ENCODE peak calls at places on chromosomes 16 and 17, in four cellular contexts. One of them, this sample, is unnamed.

GRCh38 chr16:16001856-16002255 is 52.4 kb downstream of the ABCC1 start:
- DNase-seq in NCI-H2171: no peak
- DNase-seq in fibroblast of pulmonary artery: no peak
- DNase-seq in M059J: no peak
- DNase-seq in this sample: no peak

GRCh38 chr16:31404353-31405064 is 11.4 kb downstream of the ITGAD start:
- DNase-seq in fibroblast of pulmonary artery: peak
- DNase-seq in M059J: peak
- DNase-seq in NCI-H2171: no peak
- DNase-seq in this sample: peak

GRCh38 chr17:41917192-41917591 is 1.6 kb downstream of the ACLY start:
- DNase-seq in NCI-H2171: no peak
- DNase-seq in M059J: peak
- DNase-seq in fibroblast of pulmonary artery: peak
- DNase-seq in this sample: peak

GRCh38 chr17:77425791-77426641 is 285.2 kb downstream of the SEC14L1 start:
- DNase-seq in M059J: peak
- DNase-seq in fibroblast of pulmonary artery: peak
- DNase-seq in NCI-H2171: no peak
- DNase-seq in this sample: peak

GRCh38 chr16:66220766-66221165 is 145.7 kb upstream of the CDH5 start:
- DNase-seq in fibroblast of pulmonary artery: no peak
- DNase-seq in M059J: no peak
- DNase-seq in NCI-H2171: no peak
- DNase-seq in this sample: no peak

GRCh38 chr17:80485846-80486245 is 9.4 kb upstream of the NPTX1 start:
- DNase-seq in M059J: no peak
- DNase-seq in NCI-H2171: peak
- DNase-seq in fibroblast of pulmonary artery: no peak
- DNase-seq in this sample: no peak

GRCh38 chr17:57938061-57938502 is 17.1 kb downstream of the CUEDC1 start:
- DNase-seq in fibroblast of pulmonary artery: no peak
- DNase-seq in M059J: no peak
- DNase-seq in NCI-H2171: no peak
- DNase-seq in this sample: no peak

GRCh38 chr16:85556456-85557082 is 56.6 kb upstream of the GSE1 start:
- DNase-seq in fibroblast of pulmonary artery: no peak
- DNase-seq in M059J: peak
- DNase-seq in NCI-H2171: peak
- DNase-seq in this sample: peak

GRCh38 chr16:69818811-69819587 is 56.9 kb downstream of the WWP2 start:
- DNase-seq in NCI-H2171: peak
- DNase-seq in fibroblast of pulmonary artery: no peak
- DNase-seq in M059J: no peak
- DNase-seq in this sample: no peak

GRCh38 chr17:70544307-70544706 is 375.0 kb downstream of the KCNJ2 start:
- DNase-seq in M059J: no peak
- DNase-seq in NCI-H2171: no peak
- DNase-seq in fibroblast of pulmonary artery: no peak
- DNase-seq in this sample: no peak

GRCh38 chr16:85465328-85466307 is 147.5 kb upstream of the GSE1 start:
- DNase-seq in NCI-H2171: no peak
- DNase-seq in fibroblast of pulmonary artery: peak
- DNase-seq in M059J: peak
- DNase-seq in this sample: peak

GRCh38 chr17:410674-411401 is 58.2 kb upstream of the RPH3AL start:
- DNase-seq in M059J: peak
- DNase-seq in NCI-H2171: no peak
- DNase-seq in fibroblast of pulmonary artery: peak
- DNase-seq in this sample: no peak

GRCh38 chr17:40602445-40603443 is 37.5 kb upstream of the CCR7 start:
- DNase-seq in M059J: no peak
- DNase-seq in NCI-H2171: no peak
- DNase-seq in fibroblast of pulmonary artery: no peak
- DNase-seq in this sample: no peak

GRCh38 chr17:50074227-50074626 is 18.3 kb downstream of the ITGA3 start:
- DNase-seq in M059J: no peak
- DNase-seq in fibroblast of pulmonary artery: no peak
- DNase-seq in NCI-H2171: no peak
- DNase-seq in this sample: no peak

GRCh38 chr16:89633064-89633631 is 19.7 kb downstream of the DPEP1 start:
- DNase-seq in M059J: peak
- DNase-seq in NCI-H2171: no peak
- DNase-seq in fibroblast of pulmonary artery: peak
- DNase-seq in this sample: peak

GRCh38 chr17:20125724-20126123 is 116.6 kb downstream of the SPECC1 start:
- DNase-seq in NCI-H2171: no peak
- DNase-seq in fibroblast of pulmonary artery: no peak
- DNase-seq in M059J: no peak
- DNase-seq in this sample: no peak

GRCh38 chr16:57815987-57816745 is 13.9 kb upstream of the KIFC3 start:
- DNase-seq in M059J: peak
- DNase-seq in NCI-H2171: peak
- DNase-seq in fibroblast of pulmonary artery: peak
- DNase-seq in this sample: peak

GRCh38 chr17:77286641-77287431 is 146.1 kb downstream of the SEC14L1 start:
- DNase-seq in fibroblast of pulmonary artery: peak
- DNase-seq in NCI-H2171: no peak
- DNase-seq in M059J: peak
- DNase-seq in this sample: peak

GRCh38 chr17:74274703-74275340 is 788 bp downstream of the DNAI2 start:
- DNase-seq in M059J: no peak
- DNase-seq in NCI-H2171: no peak
- DNase-seq in fibroblast of pulmonary artery: no peak
- DNase-seq in this sample: no peak

GRCh38 chr16:88820335-88821025 is 8.8 kb upstream of the APRT start:
- DNase-seq in M059J: no peak
- DNase-seq in fibroblast of pulmonary artery: no peak
- DNase-seq in NCI-H2171: no peak
- DNase-seq in this sample: no peak

GRCh38 chr16:13919330-13919682 is 648 bp upstream of the ERCC4 start:
- DNase-seq in M059J: peak
- DNase-seq in fibroblast of pulmonary artery: peak
- DNase-seq in NCI-H2171: peak
- DNase-seq in this sample: no peak

GRCh38 chr17:50689956-50690886 is 17.5 kb downstream of the ANKRD40 start:
- DNase-seq in NCI-H2171: no peak
- DNase-seq in M059J: peak
- DNase-seq in fibroblast of pulmonary artery: no peak
- DNase-seq in this sample: peak

GRCh38 chr17:36647598-36647997 is 46.2 kb downstream of the MRM1 start:
- DNase-seq in M059J: no peak
- DNase-seq in fibroblast of pulmonary artery: no peak
- DNase-seq in NCI-H2171: no peak
- DNase-seq in this sample: no peak

GRCh38 chr16:72635104-72635503 is 412.8 kb downstream of the ZFHX3 start:
- DNase-seq in fibroblast of pulmonary artery: no peak
- DNase-seq in NCI-H2171: no peak
- DNase-seq in M059J: peak
- DNase-seq in this sample: no peak

GRCh38 chr17:74113326-74113725 is 90.2 kb upstream of the RPL38 start:
- DNase-seq in fibroblast of pulmonary artery: no peak
- DNase-seq in M059J: no peak
- DNase-seq in NCI-H2171: no peak
- DNase-seq in this sample: no peak

GRCh38 chr17:64019486-64020067 is 856 bp downstream of the ICAM2 start:
- DNase-seq in NCI-H2171: no peak
- DNase-seq in fibroblast of pulmonary artery: no peak
- DNase-seq in M059J: no peak
- DNase-seq in this sample: no peak

This sample was measured in NCI-H226.